ENCODE peak calls at places on chromosomes 6 and 20, in seven cellular contexts. F, Z, N, I, B, T and Y are unnamed samples. For H3K4me1, the result is how much of the 10 kb centered on the place peaks cover.

GRCh38 chr6:56226946-56227879 is 20.2 kb downstream of the COL21A1 start:
- DNase-seq in F (no peak), Z (no peak), N (no peak), I (no peak), B (no peak), T (no peak), Y (no peak)

GRCh38 chr6:137016366-137016765 is 28.4 kb downstream of the IL20RA start:
- DNase-seq in F (no peak), Z (no peak), N (no peak), I (no peak), B (no peak), T (no peak), Y (no peak)

GRCh38 chr20:9628589-9628988 is 114.2 kb downstream of the LAMP5 start:
- DNase-seq in F (no peak), Z (no peak), N (no peak), I (no peak), B (no peak), T (no peak), Y (no peak)

GRCh38 chr6:129709451-129709908 is 497 bp downstream of the ARHGAP18 start:
- DNase-seq in F (no peak), Z (no peak), N (peak), I (no peak), B (no peak), T (peak), Y (no peak)

GRCh38 chr6:89411269-89412070 is 603 bp downstream of the RRAGD start:
- DNase-seq in F (peak), Z (peak), N (peak), I (no peak), B (peak), T (peak), Y (peak)

GRCh38 chr20:40251284-40251932 is 437.6 kb downstream of the MAFB start:
- DNase-seq in F (peak), Z (peak), N (no peak), I (peak), B (peak), T (no peak), Y (no peak)

GRCh38 chr6:109925060-109925459 is 53.1 kb upstream of the GPR6 start:
- DNase-seq in F (no peak), Z (no peak), N (no peak), I (no peak), B (no peak), T (no peak), Y (no peak)

GRCh38 chr6:87944541-87944954 is 103.1 kb upstream of the SPACA1 start:
- DNase-seq in F (no peak), Z (peak), N (no peak), I (no peak), B (peak), T (peak), Y (peak)

GRCh38 chr20:38698541-38698940 is 25.7 kb upstream of the SLC32A1 start:
- DNase-seq in F (no peak), Z (no peak), N (no peak), I (no peak), B (no peak), T (no peak), Y (no peak)

GRCh38 chr20:38700146-38700545 is 24.1 kb upstream of the SLC32A1 start:
- DNase-seq in F (no peak), Z (no peak), N (no peak), I (no peak), B (peak), T (no peak), Y (no peak)

GRCh38 chr20:38703526-38703925 is 20.8 kb upstream of the SLC32A1 start:
- DNase-seq in F (no peak), Z (no peak), N (no peak), I (no peak), B (no peak), T (no peak), Y (no peak)

GRCh38 chr20:38704136-38704535 is 20.1 kb upstream of the SLC32A1 start:
- DNase-seq in F (no peak), Z (no peak), N (no peak), I (no peak), B (no peak), T (no peak), Y (no peak)

GRCh38 chr20:38700926-38701325 is 23.4 kb upstream of the SLC32A1 start:
- DNase-seq in F (no peak), Z (no peak), N (no peak), I (no peak), B (no peak), T (no peak), Y (no peak)
- H3K4me3 ChIP-seq in F (no peak), Z (no peak), N (no peak), I (no peak), B (no peak), T (no peak), Y (no peak)

DNA sequence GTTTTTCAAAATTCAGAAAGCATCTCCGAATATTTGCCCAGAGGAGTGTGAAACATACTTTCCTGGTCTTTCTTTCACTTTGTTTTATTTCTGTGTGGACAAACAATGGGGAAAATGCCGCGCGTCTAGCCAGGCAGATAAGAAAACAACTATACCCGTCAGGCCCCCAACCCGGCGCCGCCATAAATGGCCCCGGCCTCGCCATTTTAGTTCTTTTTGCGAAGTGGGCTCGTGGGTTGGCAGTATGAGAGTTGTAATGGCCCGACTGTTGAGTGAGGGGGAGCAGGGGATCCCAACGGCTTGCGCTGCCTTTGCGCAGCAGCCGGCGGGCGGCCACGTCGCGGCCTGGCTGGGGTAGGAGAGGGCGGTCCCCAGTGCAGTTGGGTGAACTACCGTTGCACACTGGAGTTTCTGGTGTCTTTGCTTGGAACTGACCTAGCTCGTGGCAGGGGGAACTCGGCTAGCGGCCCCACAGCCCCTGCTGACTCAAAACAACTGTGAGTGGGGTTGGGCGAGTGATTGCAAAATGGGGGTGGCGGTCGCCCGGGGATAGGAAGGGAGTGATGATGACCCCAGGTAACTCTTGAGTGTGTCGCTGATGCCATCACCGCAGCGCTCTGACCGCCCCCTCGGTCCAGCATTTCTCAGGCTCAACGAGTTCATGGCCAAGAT is 7.3 kb downstream of the HSPA1B start:
- DNase-seq in F (peak), Z (peak), N (peak), I (peak), B (peak), T (peak), Y (peak)
- H3K4me1 ChIP-seq in F (under half), Z (under half), N (under half), I (half or more), B (under half), T (under half), Y (half or more)

GRCh38 chr6:104940238-104940880 is 16.5 kb upstream of the LIN28B start:
- DNase-seq in F (peak), Z (no peak), N (no peak), I (no peak), B (peak), T (no peak), Y (no peak)
- H3K4me3 ChIP-seq in F (peak), Z (no peak), N (no peak), I (no peak), B (peak), T (peak), Y (no peak)

DNA sequence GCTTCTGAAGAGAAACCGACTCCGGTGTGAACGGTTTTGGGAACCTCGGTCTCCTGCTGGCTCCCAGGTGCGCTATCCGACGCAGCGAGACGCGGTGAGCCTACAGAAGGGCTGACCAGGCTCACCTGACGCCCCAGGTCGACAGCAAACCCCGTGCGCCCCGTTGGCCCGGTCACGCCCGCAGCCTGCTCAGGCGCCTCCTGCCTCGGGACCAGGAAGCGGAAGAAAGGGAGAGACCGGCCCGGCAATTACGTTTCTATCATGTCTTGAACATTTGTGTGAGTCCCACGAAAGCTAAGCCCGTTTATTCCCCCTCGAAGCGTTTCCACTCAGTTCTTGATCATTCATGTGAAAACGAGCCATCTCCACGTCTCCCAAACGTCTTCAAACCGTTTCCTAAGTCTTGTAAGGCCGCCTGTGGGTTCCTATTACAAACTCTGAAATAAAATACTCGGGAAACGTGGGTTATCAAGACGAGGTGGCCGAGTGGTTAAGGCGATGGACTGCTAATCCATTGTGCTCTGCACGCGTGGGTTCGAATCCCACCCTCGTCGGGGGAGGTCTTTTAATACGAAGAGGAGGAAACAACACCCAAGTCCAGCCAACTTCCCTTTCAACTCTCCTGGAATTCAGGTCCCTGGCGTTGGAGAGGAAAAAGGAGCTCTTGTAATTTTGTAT is 150.5 kb upstream of the PRSS16 start:
- DNase-seq in F (peak), Z (peak), N (peak), I (peak), B (peak), T (peak), Y (peak)
- H3K4me1 ChIP-seq in F (under half), Z (under half), N (under half), I (under half), B (under half), T (under half), Y (under half)